ENCODE peak calls at places on chromosomes 2 and 18, in seven cellular contexts. L, S, P, Z, Q, C and I are unnamed samples.

GRCh38 chr2:16135913-16136310 is 195.6 kb downstream of the MYCN start:
- DNase-seq in L (no peak), S (no peak), P (no peak), Z (no peak), Q (no peak), C (peak), I (no peak)

GRCh38 chr2:79717364-79718007 is 204.6 kb downstream of the CTNNA2 start:
- DNase-seq in L (no peak), S (no peak), P (peak), Z (peak), Q (no peak), C (no peak), I (no peak)

GRCh38 chr2:138502253-138503086 is 900 bp downstream of the SPOPL start:
- DNase-seq in L (no peak), S (no peak), P (peak), Z (no peak), Q (no peak), C (no peak), I (no peak)

GRCh38 chr2:72579595-72580180 is 246.1 kb downstream of the EXOC6B start:
- DNase-seq in L (peak), S (no peak), P (peak), Z (no peak), Q (no peak), C (no peak), I (peak)

GRCh38 chr2:232885264-232885961 is 15.3 kb downstream of the SNORC start:
- DNase-seq in L (no peak), S (no peak), P (no peak), Z (no peak), Q (no peak), C (no peak), I (peak)

GRCh38 chr18:39994521-39994920 is 1960.5 kb upstream of the PIK3C3 start:
- DNase-seq in L (no peak), S (no peak), P (no peak), Z (no peak), Q (no peak), C (no peak), I (no peak)

GRCh38 chr2:120109186-120110061 is 96.5 kb downstream of the EPB41L5 start:
- DNase-seq in L (peak), S (no peak), P (peak), Z (no peak), Q (no peak), C (no peak), I (no peak)

GRCh38 chr2:224865016-224865415 is 148.9 kb upstream of the CCDC195 start:
- DNase-seq in L (no peak), S (no peak), P (no peak), Z (no peak), Q (no peak), C (no peak), I (no peak)

GRCh38 chr2:145939949-145940348 is 1420.0 kb upstream of the ZEB2 start:
- DNase-seq in L (no peak), S (no peak), P (no peak), Z (no peak), Q (no peak), C (no peak), I (no peak)